ENCODE peak calls at places on chromosomes 13 and 19, in seven cellular contexts. One of them, this sample, is unnamed.

GRCh38 chr13:43835701-43836100 is 43.8 kb downstream of the CCDC122 start:
- DNase-seq in central memory CD4-positive, alpha-beta T cell: no peak
- DNase-seq in fibroblast of the conjunctiva: no peak
- DNase-seq in GM03348: no peak
- DNase-seq in hypothalamus: no peak
- DNase-seq in RCC 7860: no peak
- DNase-seq in C1 segment of cervical spinal cord: no peak
- DNase-seq in this sample: no peak

GRCh38 chr13:102707465-102707864 is 12.6 kb upstream of the METTL21C start:
- DNase-seq in C1 segment of cervical spinal cord: no peak
- DNase-seq in hypothalamus: no peak
- DNase-seq in fibroblast of the conjunctiva: peak
- DNase-seq in central memory CD4-positive, alpha-beta T cell: no peak
- DNase-seq in GM03348: peak
- DNase-seq in RCC 7860: peak
- DNase-seq in this sample: no peak

GRCh38 chr19:1884719-1885334 is 469 bp downstream of the ABHD17A start:
- DNase-seq in GM03348: peak
- DNase-seq in central memory CD4-positive, alpha-beta T cell: no peak
- DNase-seq in fibroblast of the conjunctiva: no peak
- DNase-seq in C1 segment of cervical spinal cord: no peak
- DNase-seq in RCC 7860: peak
- DNase-seq in hypothalamus: no peak
- DNase-seq in this sample: peak

GRCh38 chr13:111630411-111630810 is 310.0 kb downstream of the TEX29 start:
- DNase-seq in GM03348: no peak
- DNase-seq in central memory CD4-positive, alpha-beta T cell: no peak
- DNase-seq in RCC 7860: no peak
- DNase-seq in C1 segment of cervical spinal cord: no peak
- DNase-seq in fibroblast of the conjunctiva: no peak
- DNase-seq in hypothalamus: no peak
- DNase-seq in this sample: no peak

GRCh38 chr19:13098291-13099072 is 4.2 kb downstream of the LYL1 start:
- DNase-seq in fibroblast of the conjunctiva: peak
- DNase-seq in hypothalamus: no peak
- DNase-seq in C1 segment of cervical spinal cord: no peak
- DNase-seq in GM03348: peak
- DNase-seq in central memory CD4-positive, alpha-beta T cell: peak
- DNase-seq in RCC 7860: no peak
- DNase-seq in this sample: no peak

GRCh38 chr19:48676887-48677286 is 4.1 kb upstream of the NTN5 start:
- DNase-seq in central memory CD4-positive, alpha-beta T cell: no peak
- DNase-seq in hypothalamus: no peak
- DNase-seq in C1 segment of cervical spinal cord: no peak
- DNase-seq in RCC 7860: no peak
- DNase-seq in fibroblast of the conjunctiva: no peak
- DNase-seq in GM03348: no peak
- DNase-seq in this sample: no peak

GRCh38 chr19:3868770-3869456 is at the start of gene ZFR2:
- DNase-seq in central memory CD4-positive, alpha-beta T cell: peak
- DNase-seq in fibroblast of the conjunctiva: no peak
- DNase-seq in GM03348: no peak
- DNase-seq in C1 segment of cervical spinal cord: no peak
- DNase-seq in hypothalamus: no peak
- DNase-seq in RCC 7860: no peak
- DNase-seq in this sample: no peak

GRCh38 chr13:112056739-112057433 is 10.1 kb upstream of the SOX1 start:
- DNase-seq in GM03348: no peak
- DNase-seq in hypothalamus: no peak
- DNase-seq in central memory CD4-positive, alpha-beta T cell: no peak
- DNase-seq in C1 segment of cervical spinal cord: no peak
- DNase-seq in fibroblast of the conjunctiva: no peak
- DNase-seq in RCC 7860: no peak
- DNase-seq in this sample: no peak

GRCh38 chr13:49421391-49421790 is 22.5 kb downstream of the CAB39L start:
- DNase-seq in C1 segment of cervical spinal cord: no peak
- DNase-seq in GM03348: no peak
- DNase-seq in fibroblast of the conjunctiva: no peak
- DNase-seq in hypothalamus: no peak
- DNase-seq in RCC 7860: no peak
- DNase-seq in central memory CD4-positive, alpha-beta T cell: peak
- DNase-seq in this sample: no peak

GRCh38 chr19:5142725-5143097 is 173.8 kb downstream of the KDM4B start:
- DNase-seq in fibroblast of the conjunctiva: no peak
- DNase-seq in hypothalamus: no peak
- DNase-seq in RCC 7860: no peak
- DNase-seq in central memory CD4-positive, alpha-beta T cell: no peak
- DNase-seq in C1 segment of cervical spinal cord: no peak
- DNase-seq in GM03348: no peak
- DNase-seq in this sample: no peak

GRCh38 chr13:51148223-51148951 is 37.3 kb upstream of the C13orf42 start:
- DNase-seq in fibroblast of the conjunctiva: no peak
- DNase-seq in C1 segment of cervical spinal cord: peak
- DNase-seq in central memory CD4-positive, alpha-beta T cell: no peak
- DNase-seq in hypothalamus: no peak
- DNase-seq in RCC 7860: no peak
- DNase-seq in GM03348: no peak
- DNase-seq in this sample: no peak

GRCh38 chr19:37353968-37354367 is 16.9 kb upstream of the ZNF527 start:
- DNase-seq in hypothalamus: no peak
- DNase-seq in RCC 7860: no peak
- DNase-seq in C1 segment of cervical spinal cord: no peak
- DNase-seq in fibroblast of the conjunctiva: no peak
- DNase-seq in central memory CD4-positive, alpha-beta T cell: no peak
- DNase-seq in GM03348: no peak
- DNase-seq in this sample: no peak

GRCh38 chr19:47002106-47002766 is 17.4 kb upstream of the NPAS1 start:
- DNase-seq in GM03348: no peak
- DNase-seq in fibroblast of the conjunctiva: no peak
- DNase-seq in C1 segment of cervical spinal cord: no peak
- DNase-seq in RCC 7860: no peak
- DNase-seq in hypothalamus: no peak
- DNase-seq in central memory CD4-positive, alpha-beta T cell: no peak
- DNase-seq in this sample: no peak

GRCh38 chr13:47094734-47095434 is 198.0 kb upstream of the HTR2A start:
- DNase-seq in hypothalamus: no peak
- DNase-seq in GM03348: no peak
- DNase-seq in C1 segment of cervical spinal cord: no peak
- DNase-seq in central memory CD4-positive, alpha-beta T cell: no peak
- DNase-seq in RCC 7860: no peak
- DNase-seq in fibroblast of the conjunctiva: no peak
- DNase-seq in this sample: no peak

GRCh38 chr19:47430041-47430802 is 10.9 kb upstream of the MEIS3 start:
- DNase-seq in hypothalamus: no peak
- DNase-seq in fibroblast of the conjunctiva: no peak
- DNase-seq in RCC 7860: no peak
- DNase-seq in C1 segment of cervical spinal cord: no peak
- DNase-seq in GM03348: peak
- DNase-seq in central memory CD4-positive, alpha-beta T cell: no peak
- DNase-seq in this sample: no peak

GRCh38 chr19:18417250-18418033 is 1.8 kb upstream of the SSBP4 start:
- DNase-seq in RCC 7860: peak
- DNase-seq in fibroblast of the conjunctiva: peak
- DNase-seq in C1 segment of cervical spinal cord: no peak
- DNase-seq in GM03348: peak
- DNase-seq in hypothalamus: no peak
- DNase-seq in central memory CD4-positive, alpha-beta T cell: no peak
- DNase-seq in this sample: peak

GRCh38 chr19:8352134-8352827 is 9.2 kb upstream of the KANK3 start:
- DNase-seq in central memory CD4-positive, alpha-beta T cell: no peak
- DNase-seq in RCC 7860: no peak
- DNase-seq in C1 segment of cervical spinal cord: no peak
- DNase-seq in hypothalamus: no peak
- DNase-seq in fibroblast of the conjunctiva: no peak
- DNase-seq in GM03348: peak
- DNase-seq in this sample: no peak

GRCh38 chr19:8396563-8397203 is 6.5 kb downstream of the RAB11B start:
- DNase-seq in RCC 7860: peak
- DNase-seq in C1 segment of cervical spinal cord: peak
- DNase-seq in hypothalamus: peak
- DNase-seq in fibroblast of the conjunctiva: peak
- DNase-seq in central memory CD4-positive, alpha-beta T cell: peak
- DNase-seq in GM03348: peak
- DNase-seq in this sample: peak

GRCh38 chr13:110582421-110582954 is 21.0 kb upstream of the RAB20 start:
- DNase-seq in fibroblast of the conjunctiva: no peak
- DNase-seq in hypothalamus: no peak
- DNase-seq in C1 segment of cervical spinal cord: no peak
- DNase-seq in central memory CD4-positive, alpha-beta T cell: no peak
- DNase-seq in GM03348: no peak
- DNase-seq in RCC 7860: no peak
- DNase-seq in this sample: no peak

GRCh38 chr13:108495686-108496363 is 133.6 kb upstream of the MYO16 start:
- DNase-seq in central memory CD4-positive, alpha-beta T cell: peak
- DNase-seq in RCC 7860: no peak
- DNase-seq in hypothalamus: no peak
- DNase-seq in fibroblast of the conjunctiva: no peak
- DNase-seq in C1 segment of cervical spinal cord: no peak
- DNase-seq in GM03348: peak
- DNase-seq in this sample: no peak

GRCh38 chr13:114142640-114143490 is 10.4 kb upstream of the RASA3 start:
- DNase-seq in hypothalamus: no peak
- DNase-seq in RCC 7860: no peak
- DNase-seq in C1 segment of cervical spinal cord: no peak
- DNase-seq in GM03348: no peak
- DNase-seq in central memory CD4-positive, alpha-beta T cell: peak
- DNase-seq in fibroblast of the conjunctiva: no peak
- DNase-seq in this sample: peak

GRCh38 chr13:30143671-30144400 is 163.5 kb downstream of the KATNAL1 start:
- DNase-seq in RCC 7860: no peak
- DNase-seq in GM03348: peak
- DNase-seq in central memory CD4-positive, alpha-beta T cell: no peak
- DNase-seq in C1 segment of cervical spinal cord: no peak
- DNase-seq in hypothalamus: no peak
- DNase-seq in fibroblast of the conjunctiva: no peak
- DNase-seq in this sample: no peak

This sample was measured in posterior vena cava.